ENCODE peak calls at places on chromosomes 12 and 14, in seven cellular contexts. One of them, this sample, is unnamed.
A peak's percentile ranks its signal among the peaks of the same experiment; 100 is the strongest.

GRCh38 chr12:2291182-2291832 is 238.5 kb downstream of the CACNA1C start:
- DNase-seq in suprapubic skin: no peak
- DNase-seq in CD4-positive, alpha-beta T cell: no peak
- DNase-seq in left ventricle myocardium inferior: no peak
- DNase-seq in dorsolateral prefrontal cortex: no peak
- DNase-seq in H1: peak; percentile 79
- DNase-seq in AG04449: no peak
- DNase-seq in this sample: no peak

GRCh38 chr12:8827551-8828347 is 5.3 kb downstream of the A2ML1 start:
- DNase-seq in suprapubic skin: no peak
- DNase-seq in CD4-positive, alpha-beta T cell: no peak
- DNase-seq in left ventricle myocardium inferior: no peak
- DNase-seq in dorsolateral prefrontal cortex: no peak
- DNase-seq in H1: no peak
- DNase-seq in AG04449: no peak
- DNase-seq in this sample: no peak

GRCh38 chr12:74440469-74440868 is 97.2 kb upstream of the ATXN7L3B start:
- DNase-seq in suprapubic skin: no peak
- DNase-seq in CD4-positive, alpha-beta T cell: no peak
- DNase-seq in left ventricle myocardium inferior: no peak
- DNase-seq in dorsolateral prefrontal cortex: no peak
- DNase-seq in H1: no peak
- DNase-seq in AG04449: no peak
- DNase-seq in this sample: no peak

GRCh38 chr14:101072531-101072930 is 169.0 kb upstream of the RTL1 start:
- DNase-seq in suprapubic skin: peak; percentile 63
- DNase-seq in CD4-positive, alpha-beta T cell: no peak
- DNase-seq in left ventricle myocardium inferior: no peak
- DNase-seq in dorsolateral prefrontal cortex: no peak
- DNase-seq in H1: peak; percentile 45
- DNase-seq in AG04449: no peak
- DNase-seq in this sample: no peak

GRCh38 chr12:70049596-70050360 is 193.5 kb upstream of the CNOT2 start:
- DNase-seq in suprapubic skin: no peak
- DNase-seq in CD4-positive, alpha-beta T cell: no peak
- DNase-seq in left ventricle myocardium inferior: no peak
- DNase-seq in dorsolateral prefrontal cortex: no peak
- DNase-seq in H1: no peak
- DNase-seq in AG04449: no peak
- DNase-seq in this sample: no peak

GRCh38 chr12:108478611-108479010 is 36.5 kb upstream of the FICD start:
- DNase-seq in suprapubic skin: no peak
- DNase-seq in CD4-positive, alpha-beta T cell: no peak
- DNase-seq in left ventricle myocardium inferior: no peak
- DNase-seq in dorsolateral prefrontal cortex: no peak
- DNase-seq in H1: no peak
- DNase-seq in AG04449: no peak
- DNase-seq in this sample: no peak

GRCh38 chr12:33672879-33673577 is 233.4 kb upstream of the SYT10 start:
- DNase-seq in suprapubic skin: no peak
- DNase-seq in CD4-positive, alpha-beta T cell: no peak
- DNase-seq in left ventricle myocardium inferior: no peak
- DNase-seq in dorsolateral prefrontal cortex: no peak
- DNase-seq in H1: no peak
- DNase-seq in AG04449: no peak
- DNase-seq in this sample: no peak

GRCh38 chr12:76820888-76821482 is 57.1 kb downstream of the ZDHHC17 start:
- DNase-seq in suprapubic skin: no peak
- DNase-seq in CD4-positive, alpha-beta T cell: no peak
- DNase-seq in left ventricle myocardium inferior: no peak
- DNase-seq in dorsolateral prefrontal cortex: no peak
- DNase-seq in H1: no peak
- DNase-seq in AG04449: no peak
- DNase-seq in this sample: no peak

GRCh38 chr12:89936631-89937030 is 228.0 kb upstream of the ATP2B1 start:
- DNase-seq in suprapubic skin: no peak
- DNase-seq in CD4-positive, alpha-beta T cell: no peak
- DNase-seq in left ventricle myocardium inferior: no peak
- DNase-seq in dorsolateral prefrontal cortex: no peak
- DNase-seq in H1: no peak
- DNase-seq in AG04449: no peak
- DNase-seq in this sample: no peak

GRCh38 chr12:76144253-76144564 is 59.7 kb upstream of the NAP1L1 start:
- DNase-seq in suprapubic skin: no peak
- DNase-seq in CD4-positive, alpha-beta T cell: peak; percentile 16
- DNase-seq in left ventricle myocardium inferior: no peak
- DNase-seq in dorsolateral prefrontal cortex: no peak
- DNase-seq in H1: no peak
- DNase-seq in AG04449: no peak
- DNase-seq in this sample: no peak

GRCh38 chr14:105495101-105495989 is 4.3 kb downstream of the TEDC1 start:
- DNase-seq in suprapubic skin: no peak
- DNase-seq in CD4-positive, alpha-beta T cell: no peak
- DNase-seq in left ventricle myocardium inferior: peak; percentile 58
- DNase-seq in dorsolateral prefrontal cortex: no peak
- DNase-seq in H1: no peak
- DNase-seq in AG04449: no peak
- DNase-seq in this sample: peak; percentile 86

GRCh38 chr14:67495827-67496226 is 7.3 kb upstream of the TMEM229B start:
- DNase-seq in suprapubic skin: no peak
- DNase-seq in CD4-positive, alpha-beta T cell: no peak
- DNase-seq in left ventricle myocardium inferior: no peak
- DNase-seq in dorsolateral prefrontal cortex: no peak
- DNase-seq in H1: no peak
- DNase-seq in AG04449: no peak
- DNase-seq in this sample: no peak

GRCh38 chr12:107571492-107571891 is 114.1 kb upstream of the PWP1 start:
- DNase-seq in suprapubic skin: no peak
- DNase-seq in CD4-positive, alpha-beta T cell: no peak
- DNase-seq in left ventricle myocardium inferior: no peak
- DNase-seq in dorsolateral prefrontal cortex: no peak
- DNase-seq in H1: no peak
- DNase-seq in AG04449: no peak
- DNase-seq in this sample: no peak

GRCh38 chr12:89084751-89085150 is 267.6 kb downstream of the DUSP6 start:
- DNase-seq in suprapubic skin: no peak
- DNase-seq in CD4-positive, alpha-beta T cell: no peak
- DNase-seq in left ventricle myocardium inferior: no peak
- DNase-seq in dorsolateral prefrontal cortex: no peak
- DNase-seq in H1: no peak
- DNase-seq in AG04449: no peak
- DNase-seq in this sample: no peak

GRCh38 chr12:53798575-53798974 is 46.8 kb upstream of the CISTR start:
- DNase-seq in suprapubic skin: no peak
- DNase-seq in CD4-positive, alpha-beta T cell: no peak
- DNase-seq in left ventricle myocardium inferior: no peak
- DNase-seq in dorsolateral prefrontal cortex: peak; percentile 69
- DNase-seq in H1: no peak
- DNase-seq in AG04449: no peak
- DNase-seq in this sample: no peak

GRCh38 chr14:56501909-56502530 is 77.6 kb upstream of the TMEM260 start:
- DNase-seq in suprapubic skin: no peak
- DNase-seq in CD4-positive, alpha-beta T cell: no peak
- DNase-seq in left ventricle myocardium inferior: no peak
- DNase-seq in dorsolateral prefrontal cortex: no peak
- DNase-seq in H1: no peak
- DNase-seq in AG04449: no peak
- DNase-seq in this sample: no peak

GRCh38 chr12:30822385-30823139 is 67.8 kb upstream of the CAPRIN2 start:
- DNase-seq in suprapubic skin: peak; percentile 84
- DNase-seq in CD4-positive, alpha-beta T cell: peak; percentile 15
- DNase-seq in left ventricle myocardium inferior: peak; percentile 68
- DNase-seq in dorsolateral prefrontal cortex: peak; percentile 75
- DNase-seq in H1: peak; percentile 79
- DNase-seq in AG04449: no peak
- DNase-seq in this sample: peak; percentile 26

GRCh38 chr12:30813741-30814687 is 59.3 kb upstream of the CAPRIN2 start:
- DNase-seq in suprapubic skin: no peak
- DNase-seq in CD4-positive, alpha-beta T cell: no peak
- DNase-seq in left ventricle myocardium inferior: no peak
- DNase-seq in dorsolateral prefrontal cortex: no peak
- DNase-seq in H1: no peak
- DNase-seq in AG04449: no peak
- DNase-seq in this sample: no peak

GRCh38 chr12:30816742-30817465 is 62.2 kb upstream of the CAPRIN2 start:
- DNase-seq in suprapubic skin: no peak
- DNase-seq in CD4-positive, alpha-beta T cell: no peak
- DNase-seq in left ventricle myocardium inferior: no peak
- DNase-seq in dorsolateral prefrontal cortex: no peak
- DNase-seq in H1: no peak
- DNase-seq in AG04449: no peak
- DNase-seq in this sample: peak; percentile 58

GRCh38 chr12:30820406-30820946 is 65.7 kb upstream of the CAPRIN2 start:
- DNase-seq in suprapubic skin: no peak
- DNase-seq in CD4-positive, alpha-beta T cell: no peak
- DNase-seq in left ventricle myocardium inferior: no peak
- DNase-seq in dorsolateral prefrontal cortex: no peak
- DNase-seq in H1: no peak
- DNase-seq in AG04449: no peak
- DNase-seq in this sample: no peak

GRCh38 chr12:30818562-30818961 is 63.8 kb upstream of the CAPRIN2 start:
- DNase-seq in suprapubic skin: no peak
- DNase-seq in CD4-positive, alpha-beta T cell: no peak
- DNase-seq in left ventricle myocardium inferior: no peak
- DNase-seq in dorsolateral prefrontal cortex: no peak
- DNase-seq in H1: no peak
- DNase-seq in AG04449: no peak
- DNase-seq in this sample: no peak
- TF ChIP-seq CTCF in suprapubic skin: no peak
- TF ChIP-seq CTCF in CD4-positive, alpha-beta T cell: no peak
- TF ChIP-seq CTCF in left ventricle myocardium inferior: no peak
- TF ChIP-seq CTCF in dorsolateral prefrontal cortex: no peak
- TF ChIP-seq CTCF in H1: no peak
- TF ChIP-seq CTCF in AG04449: no peak
- TF ChIP-seq CTCF in this sample: no peak

DNA sequence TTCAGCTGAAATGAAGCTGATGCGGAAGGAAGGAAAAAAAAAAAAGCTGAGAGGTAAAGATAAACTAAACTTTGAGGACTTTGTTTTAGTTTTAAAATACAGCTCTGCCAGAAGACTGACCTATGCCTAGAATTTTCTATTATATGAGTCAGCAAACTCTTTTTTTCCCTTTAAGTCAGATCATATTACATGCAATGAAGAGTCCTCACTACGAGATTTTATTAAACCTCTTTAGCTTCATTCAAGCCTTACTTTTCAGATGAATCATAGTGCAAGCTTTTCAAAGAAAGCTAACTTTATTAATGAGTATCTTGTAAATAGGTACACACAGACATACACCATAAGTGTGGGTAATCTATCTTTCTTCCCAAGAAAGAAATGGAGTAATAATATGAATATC is 57.8 kb upstream of the FSCB start:
- DNase-seq in suprapubic skin: no peak
- DNase-seq in CD4-positive, alpha-beta T cell: no peak
- DNase-seq in left ventricle myocardium inferior: no peak
- DNase-seq in dorsolateral prefrontal cortex: no peak
- DNase-seq in H1: no peak
- DNase-seq in AG04449: no peak
- DNase-seq in this sample: no peak
- TF ChIP-seq CTCF in suprapubic skin: no peak
- TF ChIP-seq CTCF in CD4-positive, alpha-beta T cell: no peak
- TF ChIP-seq CTCF in left ventricle myocardium inferior: no peak
- TF ChIP-seq CTCF in dorsolateral prefrontal cortex: no peak
- TF ChIP-seq CTCF in H1: no peak
- TF ChIP-seq CTCF in AG04449: no peak
- TF ChIP-seq CTCF in this sample: no peak

GRCh38 chr14:103507751-103508150 is 14.9 kb downstream of the CKB start:
- DNase-seq in suprapubic skin: peak; percentile 24
- DNase-seq in CD4-positive, alpha-beta T cell: no peak
- DNase-seq in left ventricle myocardium inferior: no peak
- DNase-seq in dorsolateral prefrontal cortex: no peak
- DNase-seq in H1: no peak
- DNase-seq in AG04449: no peak
- DNase-seq in this sample: no peak
- TF ChIP-seq CTCF in suprapubic skin: no peak
- TF ChIP-seq CTCF in CD4-positive, alpha-beta T cell: no peak
- TF ChIP-seq CTCF in left ventricle myocardium inferior: no peak
- TF ChIP-seq CTCF in dorsolateral prefrontal cortex: no peak
- TF ChIP-seq CTCF in H1: no peak
- TF ChIP-seq CTCF in AG04449: no peak
- TF ChIP-seq CTCF in this sample: no peak

GRCh38 chr14:65286443-65286842 is 126.1 kb upstream of the FUT8 start:
- DNase-seq in suprapubic skin: no peak
- DNase-seq in CD4-positive, alpha-beta T cell: no peak
- DNase-seq in left ventricle myocardium inferior: no peak
- DNase-seq in dorsolateral prefrontal cortex: no peak
- DNase-seq in H1: no peak
- DNase-seq in AG04449: no peak
- DNase-seq in this sample: no peak
- TF ChIP-seq CTCF in suprapubic skin: no peak
- TF ChIP-seq CTCF in CD4-positive, alpha-beta T cell: peak; percentile 45
- TF ChIP-seq CTCF in left ventricle myocardium inferior: no peak
- TF ChIP-seq CTCF in dorsolateral prefrontal cortex: peak; percentile 31
- TF ChIP-seq CTCF in H1: peak; percentile 28
- TF ChIP-seq CTCF in AG04449: no peak
- TF ChIP-seq CTCF in this sample: no peak

This sample was measured in lower leg skin.